ENCODE peak calls at places on chromosomes 13 and 19, in six cellular contexts. N is thoracic aorta; O is uterus; X is GM23248; Z is CD8-positive, alpha-beta T cell; U is neural progenitor cell. T is an unnamed sample. For H3K4me1 and H3K36me3, the result is how much of the 10 kb centered on the place peaks cover.

GRCh38 chr13:70249332-70250064 is 141.2 kb upstream of the KLHL1 start:
- DNase-seq in N (no peak), O (no peak), X (no peak), Z (no peak), U (peak), T (no peak)

GRCh38 chr19:55118401-55118991 is 1.1 kb upstream of the PPP1R12C start:
- DNase-seq in N (no peak), O (peak), X (peak), Z (no peak), U (peak), T (peak)

GRCh38 chr19:33687761-33688656 is 66.3 kb downstream of the CHST8 start:
- DNase-seq in N (no peak), O (peak), X (no peak), Z (no peak), U (no peak), T (no peak)

GRCh38 chr13:42333613-42334328 is 61.8 kb downstream of the AKAP11 start:
- DNase-seq in N (no peak), O (no peak), X (peak), Z (no peak), U (peak), T (no peak)

GRCh38 chr19:34308381-34309367 is 54.3 kb downstream of the GARRE1 start:
- DNase-seq in N (no peak), O (no peak), X (peak), Z (peak), U (no peak), T (no peak)

GRCh38 chr13:110284809-110285519 is 22.0 kb downstream of the COL4A1 start:
- DNase-seq in N (no peak), O (no peak), X (no peak), Z (no peak), U (no peak), T (no peak)

GRCh38 chr13:50990540-50991506 is 81.2 kb downstream of the RNASEH2B start:
- DNase-seq in N (no peak), O (peak), X (peak), Z (no peak), U (peak), T (peak)

GRCh38 chr19:14434543-14435319 is 1.6 kb downstream of the PKN1 start:
- DNase-seq in N (peak), O (peak), X (peak), Z (peak), U (no peak), T (peak)

GRCh38 chr19:7989071-7989575 is 16.3 kb downstream of the ELAVL1 start:
- DNase-seq in N (no peak), O (no peak), X (no peak), Z (no peak), U (no peak), T (no peak)

GRCh38 chr19:7618366-7618765 is 11.0 kb downstream of the XAB2 start:
- DNase-seq in N (no peak), O (no peak), X (peak), Z (no peak), U (no peak), T (no peak)

GRCh38 chr13:35716644-35717170 is 240.2 kb upstream of the MAB21L1 start:
- DNase-seq in N (no peak), O (no peak), X (no peak), Z (no peak), U (no peak), T (no peak)

GRCh38 chr13:90552702-90553101 is 794.8 kb upstream of the MIR17HG start:
- DNase-seq in N (no peak), O (no peak), X (no peak), Z (no peak), U (no peak), T (no peak)

GRCh38 chr13:66914155-66914554 is 316.0 kb downstream of the PCDH9 start:
- DNase-seq in N (no peak), O (no peak), X (no peak), Z (no peak), U (no peak), T (no peak)

GRCh38 chr13:66911411-66911939 is 318.7 kb downstream of the PCDH9 start:
- DNase-seq in N (no peak), O (no peak), X (no peak), Z (no peak), U (no peak), T (no peak)

DNA sequence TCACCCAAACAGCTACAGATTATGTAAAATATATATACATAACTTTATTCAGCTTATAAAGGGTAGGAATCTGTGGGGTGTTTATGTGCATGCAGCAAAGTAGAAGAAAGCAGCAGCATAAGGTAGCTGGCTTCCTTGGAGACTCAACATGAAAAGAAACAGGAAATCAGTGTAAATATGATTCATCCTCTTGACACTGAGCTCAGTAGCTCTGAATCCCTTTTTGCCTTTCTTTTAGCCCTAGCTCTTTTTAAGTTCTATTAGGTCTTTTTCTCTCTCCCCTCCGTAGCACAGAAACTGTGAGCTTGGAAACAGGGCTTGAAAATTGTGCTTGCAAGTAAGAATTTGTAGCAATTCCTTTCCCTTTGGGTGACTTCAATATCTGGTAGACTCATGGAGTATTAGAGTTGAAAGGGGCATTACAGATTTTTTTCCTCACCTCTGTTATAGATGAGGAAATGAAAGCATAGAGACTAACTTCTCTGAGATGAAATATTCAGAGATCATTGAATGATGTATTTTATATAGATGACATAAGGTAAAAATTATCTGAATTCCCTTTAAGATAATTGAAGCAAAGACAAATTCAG is 314.4 kb downstream of the PCDH9 start:
- DNase-seq in N (no peak), O (no peak), X (no peak), Z (no peak), U (no peak), T (no peak)
- H3K4me1 ChIP-seq in N (under half), O (under half), X (under half), Z (under half), U (under half), T (under half)

GRCh38 chr19:18507021-18507726 is 14.7 kb downstream of the ELL start:
- DNase-seq in N (no peak), O (no peak), X (no peak), Z (no peak), U (no peak), T (peak)
- H3K27ac ChIP-seq in N (peak), O (peak), X (peak), Z (peak), U (no peak), T (peak)

GRCh38 chr13:46520188-46520587 is 32.8 kb upstream of the LRCH1 start:
- DNase-seq in N (no peak), O (no peak), X (no peak), Z (no peak), U (no peak), T (peak)
- H3K36me3 ChIP-seq in N (under half), O (under half), X (under half), Z (under half), U (under half), T (under half)

GRCh38 chr13:111532111-111532510 is 211.7 kb downstream of the TEX29 start:
- DNase-seq in N (no peak), O (no peak), X (no peak), Z (no peak), U (no peak), T (no peak)

GRCh38 chr13:111537115-111537728 is 216.8 kb downstream of the TEX29 start:
- DNase-seq in N (no peak), O (no peak), X (no peak), Z (no peak), U (no peak), T (no peak)

GRCh38 chr13:111536239-111536638 is 215.8 kb downstream of the TEX29 start:
- DNase-seq in N (no peak), O (no peak), X (no peak), Z (no peak), U (no peak), T (no peak)

GRCh38 chr13:111533900-111534645 is 213.6 kb downstream of the TEX29 start:
- DNase-seq in N (no peak), O (no peak), X (no peak), Z (no peak), U (no peak), T (no peak)

GRCh38 chr13:111534646-111535461 is 214.4 kb downstream of the TEX29 start:
- DNase-seq in N (no peak), O (no peak), X (no peak), Z (no peak), U (peak), T (no peak)
- H3K4me1 ChIP-seq in N (under half), O (under half), X (under half), Z (under half), U (under half), T (under half)

T was measured in heart right ventricle.